ENCODE peak calls at places on chromosomes 2 and 18, in five cellular contexts. N is Peyer's patch, Z is astrocyte of the spinal cord, T is fibroblast of pulmonary artery, J is A549. Q is an unnamed sample.

GRCh38 chr2:130847776-130848517 is 11.2 kb downstream of the ARHGEF4 start:
- DNase-seq in N (no peak), Z (no peak), T (no peak), J (no peak), Q (no peak)

GRCh38 chr2:169073211-169073971 is 4.0 kb downstream of the DHRS9 start:
- DNase-seq in N (no peak), Z (no peak), T (no peak), J (no peak), Q (no peak)

GRCh38 chr2:23589739-23590138 is 204.8 kb downstream of the KLHL29 start:
- DNase-seq in N (peak; percentile 26), Z (no peak), T (peak; percentile 7), J (no peak), Q (peak; percentile 20)

GRCh38 chr2:238231809-238232208 is 8.0 kb downstream of the HES6 start:
- DNase-seq in N (no peak), Z (no peak), T (no peak), J (no peak), Q (no peak)

GRCh38 chr2:151357359-151357758 is at the start of gene TNFAIP6:
- DNase-seq in N (no peak), Z (peak; percentile 90), T (peak; percentile 98), J (peak; percentile 41), Q (peak; percentile 82)

GRCh38 chr2:179422037-179422643 is 157.5 kb upstream of the SESTD1 start:
- DNase-seq in N (peak; percentile 66), Z (peak; percentile 75), T (peak; percentile 80), J (peak; percentile 66), Q (peak; percentile 81)

GRCh38 chr2:160062283-160063005 is at the start of gene PLA2R1:
- DNase-seq in N (peak; percentile 81), Z (peak; percentile 34), T (peak; percentile 47), J (peak; percentile 41), Q (peak; percentile 53)

GRCh38 chr18:11115268-11115667 is 34.1 kb downstream of the PIEZO2 start:
- DNase-seq in N (no peak), Z (no peak), T (peak; percentile 71), J (no peak), Q (no peak)

GRCh38 chr2:74183878-74184277 is 5.2 kb upstream of the MOB1A start:
- DNase-seq in N (no peak), Z (no peak), T (no peak), J (no peak), Q (no peak)

GRCh38 chr2:129619471-129619870 is 360.0 kb upstream of the RAB6C start:
- DNase-seq in N (no peak), Z (no peak), T (no peak), J (no peak), Q (no peak)

GRCh38 chr18:77124452-77124922 is 8.1 kb downstream of the MBP start:
- DNase-seq in N (peak; percentile 54), Z (peak; percentile 48), T (no peak), J (no peak), Q (no peak)

GRCh38 chr2:58046335-58046584 is 346 bp upstream of the VRK2 start:
- DNase-seq in N (no peak), Z (no peak), T (no peak), J (no peak), Q (no peak)

GRCh38 chr2:58047373-58047674 is 718 bp downstream of the VRK2 start:
- DNase-seq in N (no peak), Z (no peak), T (no peak), J (no peak), Q (no peak)

GRCh38 chr2:58045580-58046334 is 849 bp upstream of the VRK2 start:
- DNase-seq in N (no peak), Z (no peak), T (no peak), J (no peak), Q (no peak)

GRCh38 chr2:58046585-58047372 is at the start of gene VRK2:
- DNase-seq in N (peak; percentile 90), Z (peak; percentile 94), T (peak; percentile 94), J (peak; percentile 98), Q (peak; percentile 98)

DNA sequence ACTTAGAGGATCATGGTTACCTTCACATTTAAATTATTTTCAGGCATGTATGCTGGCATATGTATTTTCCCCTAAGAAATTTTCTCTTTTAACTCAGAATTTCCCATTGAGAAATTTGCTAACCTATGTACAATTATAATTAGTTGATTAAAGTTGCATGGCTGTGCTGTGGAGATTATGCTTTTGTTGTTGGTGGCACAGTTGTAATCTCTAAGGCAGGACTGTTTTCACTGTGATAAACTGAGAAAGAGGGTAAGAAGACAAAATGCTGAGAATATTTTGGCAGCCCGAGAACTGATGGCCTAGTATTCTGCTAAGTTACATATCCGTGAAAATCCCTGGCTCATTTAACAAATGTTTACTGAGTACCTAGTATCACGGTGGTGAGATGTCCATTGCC is 1.4 kb downstream of the VRK2 start:
- DNase-seq in N (no peak), Z (no peak), T (no peak), J (no peak), Q (no peak)
- H3K4me3 ChIP-seq in N (no peak overlapping the region), Z (no peak overlapping the region), T (peak overlapping the region; percentile 75), J (peak overlapping the region; percentile 67), Q (peak overlapping the region; percentile 78)

GRCh38 chr2:215637658-215638057 is 201.8 kb upstream of the FN1 start:
- DNase-seq in N (no peak), Z (peak; percentile 58), T (no peak), J (no peak), Q (no peak)

GRCh38 chr2:215638687-215639086 is 202.8 kb upstream of the FN1 start:
- DNase-seq in N (no peak), Z (no peak), T (no peak), J (no peak), Q (no peak)

GRCh38 chr2:215635071-215635787 is 199.4 kb upstream of the FN1 start:
- DNase-seq in N (no peak), Z (no peak), T (no peak), J (no peak), Q (no peak)

GRCh38 chr2:215633360-215633759 is 197.5 kb upstream of the FN1 start:
- DNase-seq in N (no peak), Z (no peak), T (no peak), J (no peak), Q (no peak)

DNA sequence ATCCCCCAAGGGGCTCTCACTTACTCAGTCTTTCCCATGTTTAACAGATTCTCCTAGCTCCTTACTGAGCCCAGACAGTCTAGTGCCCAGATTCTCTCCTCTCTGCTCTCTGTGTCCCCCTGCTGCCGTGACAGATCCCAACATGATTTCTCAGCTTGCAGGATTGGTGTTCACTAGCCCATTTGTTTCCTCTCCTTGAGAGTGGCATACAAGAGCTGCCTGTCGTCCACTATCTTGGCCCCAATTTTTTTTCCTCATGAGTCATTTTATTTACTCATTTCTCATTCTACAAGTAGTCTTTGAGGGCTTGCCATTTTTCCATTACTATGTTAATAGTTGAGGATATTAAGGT is 199.9 kb upstream of the FN1 start:
- DNase-seq in N (no peak), Z (peak; percentile 59), T (peak; percentile 83), J (peak; percentile 54), Q (peak; percentile 71)
- TF ChIP-seq CTCF in N (no peak), Z (peak; percentile 48), T (peak; percentile 51), J (no peak), Q (peak; percentile 32)

GRCh38 chr2:181810823-181811695 is 80.5 kb upstream of the ITPRID2 start:
- DNase-seq in N (no peak), Z (peak; percentile 96), T (peak; percentile 91), J (peak; percentile 86), Q (peak; percentile 96)
- H3K4me3 ChIP-seq in N (no peak overlapping the region), Z (no peak overlapping the region), T (peak overlapping the region; percentile 29), J (peak overlapping the region; percentile 3), Q (no peak overlapping the region)

GRCh38 chr2:181902625-181903024 is 11.1 kb downstream of the ITPRID2 start:
- DNase-seq in N (no peak), Z (no peak), T (no peak), J (no peak), Q (peak; percentile 47)

GRCh38 chr2:181900007-181900651 is 8.6 kb downstream of the ITPRID2 start:
- DNase-seq in N (no peak), Z (no peak), T (no peak), J (no peak), Q (no peak)

GRCh38 chr2:181907635-181908034 is 16.1 kb downstream of the ITPRID2 start:
- DNase-seq in N (no peak), Z (no peak), T (no peak), J (no peak), Q (no peak)

GRCh38 chr2:181907005-181907549 is 15.5 kb downstream of the ITPRID2 start:
- DNase-seq in N (no peak), Z (no peak), T (no peak), J (no peak), Q (no peak)

GRCh38 chr2:181904022-181904632 is 12.6 kb downstream of the ITPRID2 start:
- DNase-seq in N (no peak), Z (peak; percentile 68), T (peak; percentile 71), J (peak; percentile 39), Q (peak; percentile 29)
- TF ChIP-seq CTCF in N (peak; percentile 56), Z (peak; percentile 69), T (peak; percentile 65), J (peak; percentile 71), Q (peak; percentile 42)

GRCh38 chr2:79434362-79434761 is 78.5 kb upstream of the CTNNA2 start:
- DNase-seq in N (no peak), Z (no peak), T (no peak), J (no peak), Q (no peak)

GRCh38 chr2:79432731-79433146 is 80.1 kb upstream of the CTNNA2 start:
- DNase-seq in N (no peak), Z (no peak), T (no peak), J (no peak), Q (no peak)

GRCh38 chr2:79428745-79429144 is 84.1 kb upstream of the CTNNA2 start:
- DNase-seq in N (no peak), Z (no peak), T (no peak), J (no peak), Q (no peak)
- H3K4me3 ChIP-seq in N (no peak overlapping the region), Z (no peak overlapping the region), T (no peak overlapping the region), J (no peak overlapping the region), Q (no peak overlapping the region)

GRCh38 chr2:176285321-176285720 is 16.1 kb downstream of the MTX2 start:
- DNase-seq in N (no peak), Z (no peak), T (no peak), J (peak; percentile 17), Q (peak; percentile 52)
- TF ChIP-seq CTCF in N (no peak), Z (no peak), T (no peak), J (no peak), Q (peak; percentile 9)

GRCh38 chr2:118842687-118843491 is 4.6 kb downstream of the EN1 start:
- DNase-seq in N (no peak), Z (no peak), T (no peak), J (no peak), Q (no peak)
- H3K4me3 ChIP-seq in N (no peak overlapping the region), Z (peak overlapping the region; percentile 30), T (no peak overlapping the region), J (no peak overlapping the region), Q (no peak overlapping the region)